ENCODE peak calls at places on chromosomes 7 and 10, in seven cellular contexts. Z is psoas muscle, W is epithelial cell of esophagus, L is AG10803, A is fibroblast of lung, F is stomach, X is Karpas-422. R is an unnamed sample.

GRCh38 chr7:135658564-135658963 is 3.8 kb upstream of the STMP1 start:
- DNase-seq in L (no peak), A (no peak), F (no peak), Z (no peak), W (no peak), X (no peak), R (no peak)

GRCh38 chr7:154759989-154760388 is 242.9 kb downstream of the PAXIP1 start:
- DNase-seq in L (no peak), A (no peak), Z (no peak), X (no peak), W (no peak), F (no peak), R (no peak)

GRCh38 chr10:44962870-44963738 is 3.5 kb downstream of the RASSF4 start:
- DNase-seq in W (no peak), A (no peak), F (no peak), Z (peak; percentile 76), L (no peak), X (peak; percentile 72), R (no peak)

GRCh38 chr10:12214763-12215218 is 18.8 kb downstream of the CDC123 start:
- DNase-seq in A (peak; percentile 71), Z (no peak), L (peak; percentile 77), W (peak; percentile 62), F (no peak), X (peak; percentile 76), R (no peak)

GRCh38 chr10:35336084-35336831 is at the start of gene CCNY:
- DNase-seq in A (peak; percentile 61), L (peak; percentile 59), F (peak; percentile 81), X (peak; percentile 88), Z (peak; percentile 85), W (peak; percentile 80), R (peak; percentile 80)

GRCh38 chr7:93973134-93973533 is 31.0 kb downstream of the BET1 start:
- DNase-seq in F (no peak), W (peak; percentile 51), L (peak; percentile 29), A (no peak), X (no peak), Z (no peak), R (no peak)

GRCh38 chr7:36216063-36216684 is 63.1 kb downstream of the EEPD1 start:
- DNase-seq in F (no peak), L (peak; percentile 65), X (no peak), Z (no peak), A (peak; percentile 62), W (no peak), R (peak; percentile 65)

GRCh38 chr10:131648386-131649020 is 252.3 kb upstream of the PPP2R2D start:
- DNase-seq in Z (no peak), A (no peak), W (no peak), X (no peak), F (no peak), L (no peak), R (no peak)

GRCh38 chr7:143518941-143519340 is 41.3 kb downstream of the TAS2R41 start:
- DNase-seq in L (no peak), F (no peak), Z (no peak), A (no peak), X (no peak), W (no peak), R (no peak)

GRCh38 chr10:71092812-71093391 is 119.5 kb upstream of the UNC5B start:
- DNase-seq in Z (no peak), A (no peak), X (no peak), F (peak; percentile 17), W (no peak), L (no peak), R (no peak)

GRCh38 chr10:120052964-120053363 is 160.4 kb downstream of the SEC23IP start:
- DNase-seq in Z (no peak), L (no peak), X (no peak), F (no peak), A (no peak), W (no peak), R (no peak)

GRCh38 chr10:6230335-6230734 is 27.6 kb downstream of the PFKFB3 start:
- DNase-seq in Z (no peak), X (no peak), W (no peak), L (no peak), A (no peak), F (no peak), R (no peak)

GRCh38 chr7:43513236-43513635 is 69.7 kb upstream of the STK17A start:
- DNase-seq in Z (no peak), L (no peak), W (no peak), A (no peak), X (no peak), F (no peak), R (no peak)

GRCh38 chr7:44191171-44191570 is 1.9 kb upstream of the GCK start:
- DNase-seq in F (no peak), X (no peak), A (no peak), Z (no peak), W (no peak), L (peak; percentile 55), R (no peak)

GRCh38 chr7:80675090-80675489 is 36.6 kb downstream of the CD36 start:
- DNase-seq in F (no peak), Z (no peak), X (no peak), L (no peak), A (no peak), W (peak; percentile 42), R (no peak)

GRCh38 chr7:17963281-17963680 is 23.0 kb upstream of the SNX13 start:
- DNase-seq in X (no peak), L (peak; percentile 66), A (peak; percentile 79), F (no peak), Z (no peak), W (no peak), R (peak; percentile 60)

DNA sequence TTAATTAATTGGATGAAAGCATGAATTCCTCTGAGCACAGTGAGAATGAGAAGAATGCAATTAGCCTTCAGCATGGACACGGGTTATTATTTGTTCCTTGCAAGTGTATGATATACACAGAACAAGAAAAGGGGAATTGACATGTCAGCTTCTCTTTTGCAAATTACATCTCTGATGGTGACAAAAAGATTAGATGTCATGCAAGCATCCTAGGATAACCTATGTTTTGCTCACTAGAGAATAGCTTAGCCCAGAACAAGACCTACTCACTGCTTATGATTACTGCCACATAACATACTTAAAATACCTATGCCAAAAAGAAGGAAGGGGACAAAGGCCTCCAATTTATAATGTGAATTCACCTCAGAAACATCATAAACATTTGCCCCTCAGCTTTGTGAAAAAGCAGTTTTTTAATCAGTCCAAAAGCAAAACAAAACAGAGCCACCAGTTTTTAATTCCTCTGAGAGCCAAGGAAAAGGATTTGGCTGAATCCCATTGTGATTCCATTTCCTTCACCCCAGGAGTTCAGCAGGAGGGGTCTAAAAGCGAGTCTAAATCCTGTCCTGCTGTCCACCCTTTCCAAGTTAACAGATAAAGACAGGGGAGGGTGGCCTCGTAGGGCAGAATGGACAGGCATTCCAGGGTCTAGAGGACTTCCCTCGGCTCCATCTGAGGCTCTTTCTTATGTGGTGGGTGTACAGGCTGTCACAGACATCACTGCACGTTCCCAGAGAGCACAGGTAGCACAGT is 120.1 kb downstream of the ABLIM1 start:
- DNase-seq in L (no peak), A (no peak), Z (no peak), F (no peak), X (no peak), W (no peak), R (no peak)
- H3K4me3 ChIP-seq in L (no peak overlapping the region), A (no peak overlapping the region), Z (no peak overlapping the region), F (no peak overlapping the region), X (no peak overlapping the region), W (no peak overlapping the region), R (no peak overlapping the region)

DNA sequence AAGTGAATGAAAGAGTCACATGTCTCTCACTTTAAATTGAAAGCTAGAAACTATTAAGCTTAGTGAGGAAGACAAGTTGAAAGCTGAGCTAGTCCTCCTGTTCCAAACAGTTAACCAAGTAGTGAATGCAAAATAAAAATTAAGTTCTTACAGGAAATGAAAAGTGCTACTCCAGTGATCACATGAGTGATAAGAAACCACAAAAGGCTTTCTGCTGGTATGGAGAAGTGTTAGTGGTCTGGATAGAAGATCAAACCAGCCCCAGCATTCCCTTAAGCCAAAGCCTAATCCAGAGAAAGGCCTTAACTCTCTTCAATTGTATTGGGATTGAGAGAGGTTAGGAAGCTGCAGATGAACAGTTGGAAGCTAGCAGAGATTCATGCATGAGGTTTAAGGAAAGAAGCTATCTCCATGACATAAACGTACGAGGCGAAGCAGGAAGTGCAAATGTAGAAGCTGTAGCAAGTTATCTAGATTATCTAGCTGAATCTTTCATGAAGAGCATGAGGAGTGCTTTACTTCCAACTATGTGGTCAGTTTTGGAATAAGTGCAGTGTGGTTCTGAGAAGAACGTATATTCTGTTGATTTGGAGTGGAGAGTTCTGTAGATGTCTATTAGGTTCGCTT is 261.6 kb downstream of the MDFIC start:
- DNase-seq in Z (no peak), L (no peak), X (no peak), F (no peak), W (no peak), A (no peak), R (no peak)
- H3K4me3 ChIP-seq in Z (no peak overlapping the region), L (no peak overlapping the region), X (no peak overlapping the region), F (no peak overlapping the region), W (no peak overlapping the region), A (no peak overlapping the region), R (no peak overlapping the region)

GRCh38 chr7:66522518-66522917 is 106.2 kb upstream of the KCTD7 start:
- DNase-seq in F (no peak), W (no peak), A (no peak), L (no peak), X (peak; percentile 86), Z (no peak), R (no peak)

GRCh38 chr7:66514050-66514449 is 114.6 kb upstream of the KCTD7 start:
- DNase-seq in Z (no peak), L (no peak), A (no peak), X (no peak), W (no peak), F (no peak), R (no peak)

GRCh38 chr7:66521675-66522074 is 107.0 kb upstream of the KCTD7 start:
- DNase-seq in A (no peak), F (no peak), W (no peak), Z (no peak), X (no peak), L (no peak), R (no peak)

GRCh38 chr7:66518151-66518691 is 110.5 kb upstream of the KCTD7 start:
- DNase-seq in F (no peak), L (no peak), Z (no peak), X (no peak), W (no peak), A (no peak), R (no peak)

DNA sequence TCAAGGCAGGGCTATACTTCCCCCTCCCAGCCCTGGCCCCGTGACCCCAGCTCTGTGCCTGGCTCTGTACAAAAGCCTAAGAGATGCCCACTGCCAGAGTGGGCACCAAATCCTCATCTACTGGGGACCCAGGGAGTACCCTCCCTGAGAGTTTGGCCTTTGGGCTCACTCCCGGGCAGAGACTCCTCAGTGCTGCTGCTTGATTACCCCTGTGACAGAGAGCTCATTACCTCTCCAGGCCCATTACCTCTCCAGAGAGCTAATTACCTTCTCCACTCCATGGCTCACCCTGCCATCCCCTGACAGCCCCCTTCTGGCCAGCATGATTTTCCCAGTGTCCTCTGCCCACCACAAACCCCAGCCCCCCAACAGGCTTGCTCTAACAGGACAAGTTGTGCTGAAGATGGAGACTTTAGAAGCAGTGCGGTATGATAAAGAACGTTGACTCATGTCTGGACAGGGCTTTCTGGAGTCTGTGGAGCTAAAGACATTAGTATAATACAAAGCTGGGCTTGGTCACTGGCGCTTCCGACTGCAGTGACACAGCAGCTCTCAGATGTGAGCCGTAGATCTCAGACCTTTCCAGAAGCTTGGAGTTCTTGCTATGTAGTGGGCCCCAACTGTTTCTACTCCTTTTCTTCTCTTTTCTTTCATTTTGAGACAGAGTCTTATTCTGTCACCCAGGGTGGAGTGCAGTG is 111.3 kb upstream of the KCTD7 start:
- DNase-seq in F (no peak), A (no peak), Z (no peak), X (no peak), W (peak; percentile 17), L (no peak), R (no peak)
- H3K4me3 ChIP-seq in F (no peak overlapping the region), A (no peak overlapping the region), Z (no peak overlapping the region), X (no peak overlapping the region), W (no peak overlapping the region), L (no peak overlapping the region), R (no peak overlapping the region)

GRCh38 chr10:43141421-43141820 is 3.2 kb downstream of the CSGALNACT2 start:
- DNase-seq in Z (no peak), L (no peak), F (no peak), X (no peak), W (no peak), A (no peak), R (no peak)
- H3K4me3 ChIP-seq in Z (no peak overlapping the region), L (no peak overlapping the region), F (no peak overlapping the region), X (no peak overlapping the region), W (no peak overlapping the region), A (no peak overlapping the region), R (no peak overlapping the region)

R was measured in MG63.